ENCODE peak calls at places on chromosomes 4 and X, in six cellular contexts. M is SK-N-SH, Z is ovary, N is A549, Y is tibial nerve, P is stomach. K is an unnamed sample.

GRCh38 chrX:130393451-130394074 is 8.1 kb upstream of the GPR119 start:
- DNase-seq in N (peak), Y (peak), P (peak), Z (peak), M (peak), K (no peak)

GRCh38 chr4:90474484-90474883 is 347.3 kb downstream of the CCSER1 start:
- DNase-seq in Z (no peak), P (no peak), Y (no peak), N (no peak), M (no peak), K (no peak)

GRCh38 chr4:187937557-187937956 is 58.0 kb upstream of the ZFP42 start:
- DNase-seq in M (no peak), Z (no peak), Y (no peak), N (no peak), P (no peak), K (no peak)

GRCh38 chr4:181528570-181529184 is 714.5 kb upstream of the TENM3 start:
- DNase-seq in P (peak), Y (no peak), M (peak), N (peak), Z (peak), K (no peak)

GRCh38 chrX:153878969-153879653 is 6.9 kb downstream of the L1CAM start:
- DNase-seq in M (peak), P (no peak), Z (no peak), N (no peak), Y (no peak), K (no peak)

GRCh38 chrX:111168314-111168713 is 72.3 kb downstream of the PAK3 start:
- DNase-seq in P (no peak), Z (no peak), N (no peak), Y (no peak), M (peak), K (no peak)

GRCh38 chrX:56289449-56289848 is 57.3 kb downstream of the KLF8 start:
- DNase-seq in N (no peak), Z (no peak), P (no peak), M (no peak), Y (no peak), K (no peak)

GRCh38 chr4:55069248-55069647 is 56.1 kb downstream of the KDR start:
- DNase-seq in P (no peak), N (no peak), M (no peak), Z (no peak), Y (no peak), K (no peak)

GRCh38 chrX:11193035-11193469 is 81.9 kb downstream of the HCCS start:
- DNase-seq in Z (no peak), N (no peak), M (no peak), Y (no peak), P (no peak), K (no peak)

GRCh38 chrX:34880656-34881055 is 61.9 kb upstream of the FAM47B start:
- DNase-seq in N (no peak), M (no peak), Z (no peak), P (no peak), Y (no peak), K (no peak)

GRCh38 chr4:17557880-17558279 is 19.1 kb upstream of the LAP3 start:
- DNase-seq in Y (no peak), Z (no peak), P (no peak), N (no peak), M (no peak), K (no peak)

GRCh38 chrX:586351-586750 is 44.2 kb upstream of the SHOX start:
- DNase-seq in M (no peak), P (no peak), Y (no peak), Z (no peak), N (no peak), K (no peak)

GRCh38 chr4:144709793-144710525 is 64.0 kb downstream of the HHIP start:
- DNase-seq in Z (no peak), N (peak), Y (no peak), P (no peak), M (no peak), K (no peak)

GRCh38 chr4:89753601-89754066 is 83.3 kb downstream of the SNCA start:
- DNase-seq in Z (no peak), M (peak), Y (no peak), N (peak), P (no peak), K (no peak)

GRCh38 chr4:150140774-150141400 is 62.6 kb downstream of the DCLK2 start:
- DNase-seq in N (no peak), M (no peak), P (no peak), Z (no peak), Y (no peak), K (no peak)

GRCh38 chr4:48031802-48032525 is 15.4 kb downstream of the NIPAL1 start:
- DNase-seq in N (no peak), Y (no peak), M (no peak), P (peak), Z (no peak), K (no peak)

GRCh38 chrX:43973249-43973672 is at the start of gene NDP:
- DNase-seq in N (no peak), M (peak), P (no peak), Y (no peak), Z (peak), K (no peak)

GRCh38 chrX:119870626-119871131 is 854 bp downstream of the RNF113A start:
- DNase-seq in N (no peak), P (no peak), M (peak), Y (no peak), Z (no peak), K (peak)

GRCh38 chr4:100246697-100247096 is 56.4 kb upstream of the DDIT4L start:
- DNase-seq in Z (no peak), M (no peak), P (no peak), Y (no peak), N (no peak), K (no peak)

GRCh38 chr4:176964116-176964691 is 171.5 kb upstream of the VEGFC start:
- DNase-seq in M (no peak), Z (no peak), Y (no peak), N (no peak), P (no peak), K (no peak)

DNA sequence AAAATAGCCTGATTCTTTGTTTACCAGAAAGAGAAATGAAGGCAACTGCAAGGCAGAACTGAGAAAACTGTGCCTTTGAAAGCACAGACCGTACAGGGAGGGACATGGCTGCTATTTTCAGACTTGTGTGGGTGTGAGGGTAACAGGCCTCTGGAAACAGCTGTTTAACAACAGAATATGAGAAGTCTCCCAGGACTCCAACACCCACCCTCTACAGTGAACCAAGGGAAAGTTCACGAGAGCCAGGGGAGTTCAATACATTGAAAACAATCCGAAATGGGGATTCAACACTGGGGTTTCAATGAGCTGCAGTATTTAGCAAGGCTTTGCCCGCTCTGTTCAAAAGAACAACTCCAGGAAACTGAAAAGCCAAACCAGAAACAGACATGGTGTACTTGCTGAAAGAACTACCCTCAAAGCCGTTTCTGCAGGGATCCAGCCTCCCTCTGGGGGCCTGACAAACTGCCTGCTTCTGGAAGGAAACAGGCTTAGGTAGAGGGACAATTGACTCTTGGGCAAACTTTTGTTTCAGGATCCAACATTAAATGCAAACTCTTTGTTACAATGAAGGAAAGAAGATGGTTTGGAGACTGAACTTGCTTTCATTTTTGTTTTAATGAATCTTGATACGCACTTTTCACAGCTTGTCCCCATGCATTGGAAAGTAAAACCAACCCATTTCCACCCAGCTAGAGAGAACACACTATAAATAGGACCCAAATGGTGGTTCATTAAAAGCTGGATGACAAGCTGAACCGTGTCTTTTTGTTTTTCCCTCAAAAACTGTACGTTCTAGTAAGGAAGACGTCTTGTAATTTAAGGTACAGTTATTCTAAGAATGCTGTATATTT is 95.5 kb upstream of the EGFL6 start:
- DNase-seq in N (no peak), M (no peak), Y (no peak), Z (no peak), P (no peak), K (no peak)
- TF ChIP-seq EP300 in N (no peak), M (no peak), Y (peak), Z (no peak), P (no peak), K (no peak)

DNA sequence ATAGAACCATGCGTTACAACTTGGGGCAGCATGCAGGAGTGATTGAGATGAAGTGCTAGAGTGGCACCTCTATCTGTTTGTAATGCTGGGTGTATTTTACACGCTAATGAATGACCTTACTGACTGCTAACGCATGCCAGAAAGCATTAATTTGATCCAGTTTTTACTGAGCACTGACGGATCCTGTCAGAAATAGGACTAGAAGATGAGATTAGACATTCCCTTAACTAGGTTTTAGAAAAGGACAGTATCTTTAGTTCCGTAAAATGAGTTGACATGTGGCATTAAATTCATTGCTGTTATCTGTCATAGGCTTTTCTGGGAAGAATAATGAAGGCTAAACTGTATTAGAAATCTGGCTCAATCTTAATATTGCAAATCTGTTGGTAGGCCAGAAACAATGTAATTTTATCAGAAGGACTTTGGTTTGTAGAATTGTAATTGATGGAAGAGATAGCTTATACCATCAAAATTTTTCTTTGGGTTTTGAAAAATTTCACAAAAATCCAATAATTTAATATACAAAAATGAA is 140.4 kb upstream of the WDFY3 start:
- DNase-seq in Y (no peak), N (no peak), M (no peak), P (no peak), Z (no peak), K (no peak)
- TF ChIP-seq EP300 in Y (no peak), N (no peak), M (no peak), P (no peak), Z (no peak), K (no peak)

DNA sequence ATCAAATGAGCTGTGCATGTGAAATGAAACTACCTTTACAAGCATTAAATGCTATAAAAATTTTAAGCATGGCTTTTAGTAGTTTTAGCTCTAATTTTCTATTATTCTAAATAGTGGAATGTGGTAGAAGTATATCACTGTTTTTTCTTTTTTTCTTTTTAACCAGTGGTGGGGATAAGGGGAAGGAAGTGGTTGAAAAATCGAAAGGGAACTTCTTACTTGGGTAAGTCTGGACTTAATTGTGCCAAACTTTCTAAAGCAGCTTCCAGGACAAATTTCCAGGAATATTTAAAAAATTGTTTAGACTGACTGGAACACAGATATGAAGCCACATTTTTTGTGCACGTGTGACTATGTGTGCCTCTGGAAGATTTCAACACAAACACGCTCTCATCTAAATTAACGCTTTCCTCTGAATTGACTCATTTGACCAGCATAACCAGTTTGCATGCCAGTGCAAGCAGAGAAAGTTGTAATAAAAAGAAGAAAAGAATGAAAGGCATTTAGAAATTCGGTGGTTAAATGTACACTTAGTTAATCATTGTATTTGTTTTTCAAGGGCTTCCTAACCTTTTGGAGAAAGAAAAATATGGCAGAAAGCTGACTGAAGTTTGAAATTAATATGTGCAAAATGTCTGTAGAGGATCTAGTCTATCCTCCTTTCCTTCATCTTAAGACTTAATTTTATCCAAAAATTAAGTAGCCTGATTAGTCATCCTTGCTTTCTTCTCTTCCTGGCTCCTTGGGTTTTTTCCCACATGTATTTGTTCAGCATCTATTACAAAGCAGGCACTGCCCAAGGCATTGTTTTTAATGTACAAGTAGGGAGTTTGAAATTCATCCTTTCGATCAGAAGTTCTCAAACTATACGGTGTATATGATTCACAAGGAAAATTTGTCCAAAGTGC is 18.9 kb upstream of the YTHDC1 start:
- DNase-seq in P (no peak), Z (no peak), N (peak), Y (no peak), M (no peak), K (no peak)
- TF ChIP-seq EP300 in P (no peak), Z (no peak), N (peak), Y (no peak), M (no peak), K (no peak)

GRCh38 chr4:36771411-36772153 is 473.0 kb upstream of the NWD2 start:
- DNase-seq in N (no peak), Y (no peak), M (no peak), Z (no peak), P (no peak), K (no peak)
- TF ChIP-seq EP300 in N (no peak), Y (no peak), M (no peak), Z (no peak), P (no peak), K (no peak)

DNA sequence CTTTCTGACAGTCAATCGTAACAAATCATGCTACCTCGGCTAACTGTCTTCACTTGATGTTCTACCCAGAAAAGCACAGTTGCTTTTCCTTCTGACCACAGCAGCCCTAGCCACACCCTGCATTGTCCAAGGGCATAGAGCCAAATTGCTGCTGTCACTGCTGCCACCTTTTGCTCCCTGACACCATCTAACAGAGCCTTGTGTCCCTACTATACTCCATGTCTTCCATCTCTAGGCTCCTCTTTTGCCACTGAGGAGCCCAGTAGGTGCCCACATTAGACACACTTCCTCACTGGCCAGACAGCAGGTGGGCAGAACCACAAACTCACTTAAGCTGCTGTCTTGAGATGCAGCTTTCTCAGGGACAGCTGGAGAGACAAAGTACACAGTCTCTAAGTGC is 91.4 kb downstream of the ANXA3 start:
- DNase-seq in Z (no peak), M (no peak), N (no peak), Y (no peak), P (no peak), K (no peak)
- TF ChIP-seq EP300 in Z (no peak), M (no peak), N (no peak), Y (no peak), P (no peak), K (no peak)

GRCh38 chr4:95048296-95048695 is 290.5 kb downstream of the BMPR1B start:
- DNase-seq in M (no peak), N (no peak), Y (no peak), Z (no peak), P (no peak), K (no peak)

GRCh38 chr4:95045429-95045828 is 287.7 kb downstream of the BMPR1B start:
- DNase-seq in N (no peak), Z (peak), M (no peak), P (no peak), Y (no peak), K (no peak)

GRCh38 chr4:95051689-95052026 is 293.9 kb downstream of the BMPR1B start:
- DNase-seq in Z (no peak), P (no peak), N (no peak), M (no peak), Y (no peak), K (no peak)

GRCh38 chr4:95049838-95050237 is 292.1 kb downstream of the BMPR1B start:
- DNase-seq in Z (no peak), P (no peak), M (no peak), Y (no peak), N (no peak), K (no peak)

GRCh38 chr4:95050980-95051688 is 293.4 kb downstream of the BMPR1B start:
- DNase-seq in M (no peak), N (no peak), P (no peak), Z (no peak), Y (no peak), K (no peak)
- TF ChIP-seq EP300 in M (no peak), N (no peak), P (no peak), Z (no peak), Y (no peak), K (no peak)

GRCh38 chr4:155376387-155377268 is at the start of gene MAP9:
- DNase-seq in M (peak), Z (peak), P (peak), Y (peak), N (peak), K (peak)
- TF ChIP-seq EP300 in M (no peak), Z (no peak), P (no peak), Y (peak), N (no peak), K (no peak)

GRCh38 chr4:76857010-76857409 is 40.9 kb downstream of the SOWAHB start:
- DNase-seq in M (no peak), P (no peak), Z (no peak), Y (no peak), N (no peak), K (no peak)

GRCh38 chr4:76851375-76851774 is 46.6 kb downstream of the SOWAHB start:
- DNase-seq in P (no peak), Y (no peak), M (no peak), Z (no peak), N (no peak), K (no peak)

GRCh38 chr4:76854858-76855257 is 43.1 kb downstream of the SOWAHB start:
- DNase-seq in Y (no peak), P (no peak), Z (no peak), M (no peak), N (no peak), K (no peak)

DNA sequence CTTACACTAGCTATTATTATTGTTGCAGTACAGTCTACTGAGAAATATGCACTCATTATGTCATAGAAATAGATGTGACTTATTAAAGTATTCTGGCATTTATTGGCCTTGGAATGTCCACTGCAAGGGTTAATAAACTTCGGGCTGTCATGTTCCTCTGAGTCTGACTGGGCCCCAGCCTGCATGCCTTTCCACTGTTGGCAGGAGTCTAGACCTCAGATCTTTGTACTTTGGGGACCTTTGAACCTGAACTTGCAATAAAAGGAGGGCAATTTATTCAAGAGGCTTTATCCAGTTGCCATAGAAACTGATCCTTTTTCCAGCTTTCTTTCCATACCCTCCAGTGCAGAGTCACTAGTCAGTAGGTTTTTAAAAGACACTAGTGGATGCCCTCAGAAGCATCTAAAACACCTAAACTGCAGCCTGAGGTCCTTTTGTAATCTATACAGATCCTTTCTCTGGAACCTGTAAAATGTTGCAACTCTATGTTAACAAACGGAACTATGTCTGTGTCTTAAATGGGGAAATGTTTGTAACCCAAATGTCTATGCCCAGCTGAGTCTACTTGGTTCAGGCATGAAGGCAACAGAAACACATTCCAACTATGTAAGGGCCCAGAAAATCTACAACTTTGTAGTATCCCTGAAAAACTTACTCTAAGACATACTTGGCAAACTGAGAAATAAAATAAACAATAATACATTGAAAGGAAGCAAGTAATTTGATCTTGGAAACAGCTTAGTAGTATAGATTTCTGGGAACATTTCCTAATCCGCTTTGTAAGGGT is 41.6 kb downstream of the SOWAHB start:
- DNase-seq in P (no peak), M (no peak), N (no peak), Z (no peak), Y (no peak), K (no peak)
- TF ChIP-seq EP300 in P (no peak), M (no peak), N (no peak), Z (no peak), Y (no peak), K (no peak)

GRCh38 chr4:109614466-109614865 is 54.4 kb downstream of the MCUB start:
- DNase-seq in Z (no peak), M (no peak), N (no peak), P (no peak), Y (no peak), K (no peak)
- TF ChIP-seq EP300 in Z (no peak), M (no peak), N (no peak), P (no peak), Y (no peak), K (no peak)

K was measured in sigmoid colon.